ENCODE peak calls at places on chromosomes 6 and 20, in eight cellular contexts. Y is endodermal cell, D is gastrocnemius medialis, C is cardiac muscle cell, B is A549, O is body of pancreas, M is HepG2, K is neuronal stem cell. Z is an unnamed sample. For H3K9me3, the result is how much of the 10 kb centered on the place peaks cover.

GRCh38 chr20:21225215-21225947 is 77.8 kb upstream of the XRN2 start:
- DNase-seq in Y (no peak), D (no peak), C (no peak), B (no peak), O (no peak), M (no peak), K (no peak), Z (no peak)

GRCh38 chr6:16337280-16337975 is 99.0 kb downstream of the GMPR start:
- DNase-seq in Y (peak), D (peak), C (no peak), B (no peak), O (peak), M (no peak), K (no peak), Z (peak)

GRCh38 chr6:28643017-28643740 is 117.5 kb downstream of the GPX5 start:
- DNase-seq in Y (peak), D (no peak), C (no peak), B (no peak), O (no peak), M (peak), K (no peak), Z (peak)

GRCh38 chr6:143595256-143596036 is 82.3 kb upstream of the PHACTR2 start:
- DNase-seq in Y (no peak), D (no peak), C (no peak), B (no peak), O (no peak), M (no peak), K (no peak), Z (no peak)

GRCh38 chr20:50845566-50846211 is 50.8 kb downstream of the BCAS4 start:
- DNase-seq in Y (no peak), D (no peak), C (no peak), B (no peak), O (peak), M (no peak), K (no peak), Z (no peak)

GRCh38 chr20:52425253-52425652 is 233.7 kb upstream of the ZFP64 start:
- DNase-seq in Y (no peak), D (no peak), C (no peak), B (no peak), O (no peak), M (no peak), K (no peak), Z (peak)

GRCh38 chr20:47262365-47263013 is 94.0 kb downstream of the ZMYND8 start:
- DNase-seq in Y (no peak), D (peak), C (no peak), B (no peak), O (no peak), M (no peak), K (no peak), Z (no peak)

GRCh38 chr6:115362234-115362633 is 698.5 kb downstream of the FRK start:
- DNase-seq in Y (no peak), D (no peak), C (no peak), B (no peak), O (no peak), M (no peak), K (no peak), Z (no peak)

GRCh38 chr6:34791164-34791841 is 580 bp upstream of the BLTP3A start:
- DNase-seq in Y (peak), D (peak), C (peak), B (peak), O (peak), M (peak), K (peak), Z (peak)

GRCh38 chr6:108164815-108165706 is 761 bp upstream of the NR2E1 start:
- DNase-seq in Y (peak), D (no peak), C (no peak), B (no peak), O (no peak), M (no peak), K (peak), Z (no peak)

GRCh38 chr6:125586074-125586473 is 163.4 kb upstream of the HEY2 start:
- DNase-seq in Y (no peak), D (no peak), C (no peak), B (no peak), O (no peak), M (no peak), K (no peak), Z (no peak)

GRCh38 chr20:38202982-38203293 is 37.9 kb upstream of the TGM2 start:
- DNase-seq in Y (peak), D (no peak), C (no peak), B (no peak), O (no peak), M (no peak), K (no peak), Z (no peak)

GRCh38 chr20:19120569-19120968 is 91.9 kb upstream of the SLC24A3 start:
- DNase-seq in Y (no peak), D (no peak), C (no peak), B (no peak), O (no peak), M (no peak), K (no peak), Z (no peak)

GRCh38 chr20:1465470-1466210 is 1.0 kb downstream of the NSFL1C start:
- DNase-seq in Y (peak), D (no peak), C (no peak), B (no peak), O (no peak), M (no peak), K (no peak), Z (no peak)

GRCh38 chr20:34578521-34579147 is 20.1 kb downstream of the MAP1LC3A start:
- DNase-seq in Y (no peak), D (peak), C (peak), B (no peak), O (no peak), M (no peak), K (no peak), Z (no peak)

GRCh38 chr6:52390361-52390727 is 28.4 kb downstream of the PAQR8 start:
- DNase-seq in Y (no peak), D (no peak), C (no peak), B (no peak), O (no peak), M (peak), K (no peak), Z (peak)

GRCh38 chr6:119171864-119172588 is 93.6 kb upstream of the FAM184A start:
- DNase-seq in Y (no peak), D (no peak), C (no peak), B (no peak), O (no peak), M (no peak), K (no peak), Z (no peak)

GRCh38 chr20:48826883-48827771 is 672 bp downstream of the PREX1 start:
- DNase-seq in Y (peak), D (no peak), C (peak), B (no peak), O (no peak), M (no peak), K (peak), Z (no peak)

GRCh38 chr20:48827880-48828733 is at the start of gene PREX1:
- DNase-seq in Y (peak), D (peak), C (peak), B (peak), O (peak), M (no peak), K (peak), Z (peak)

GRCh38 chr20:48829940-48830339 is 2.1 kb upstream of the PREX1 start:
- DNase-seq in Y (no peak), D (no peak), C (no peak), B (no peak), O (no peak), M (no peak), K (no peak), Z (no peak)

GRCh38 chr20:48830826-48831318 is 3.1 kb upstream of the PREX1 start:
- DNase-seq in Y (no peak), D (no peak), C (no peak), B (no peak), O (no peak), M (no peak), K (no peak), Z (no peak)

GRCh38 chr20:48828734-48829460 is 1.1 kb upstream of the PREX1 start:
- DNase-seq in Y (peak), D (no peak), C (no peak), B (peak), O (no peak), M (no peak), K (no peak), Z (no peak)
- H3K4me3 ChIP-seq in Y (peak), D (peak), C (peak), B (peak), O (no peak), M (no peak), K (no peak), Z (peak)

DNA sequence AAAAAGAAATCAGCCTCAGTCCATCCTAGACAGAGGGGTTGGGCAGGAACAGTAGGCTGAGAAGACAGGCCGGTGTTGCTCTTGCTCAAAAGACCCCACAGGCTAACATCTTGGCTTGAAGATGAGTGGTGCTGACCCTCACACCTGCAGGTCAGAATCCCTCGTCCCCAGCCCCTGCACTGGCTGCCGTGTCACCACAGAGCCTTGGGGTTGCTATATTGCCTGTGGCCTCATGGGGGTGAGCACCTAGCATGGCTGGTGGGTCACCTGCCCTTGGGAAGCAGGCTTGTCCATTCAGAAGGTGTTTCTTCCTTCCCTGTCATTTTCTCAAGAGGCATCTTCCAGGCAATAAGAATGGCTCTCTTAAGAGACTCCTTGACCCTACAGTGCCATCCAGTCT is 7.7 kb downstream of the SLC22A16 start:
- DNase-seq in Y (peak), D (no peak), C (no peak), B (no peak), O (no peak), M (no peak), K (no peak), Z (no peak)
- H3K9me3 ChIP-seq in Y (under half), D (under half), C (under half), B (under half), O (under half), M (under half), K (under half), Z (under half)

GRCh38 chr6:150004101-150004782 is 21.1 kb downstream of the RAET1L start:
- DNase-seq in Y (no peak), D (no peak), C (no peak), B (no peak), O (no peak), M (no peak), K (no peak), Z (no peak)
- H3K27ac ChIP-seq in Y (no peak), D (no peak), C (no peak), B (peak), O (no peak), M (no peak), K (no peak), Z (no peak)

DNA sequence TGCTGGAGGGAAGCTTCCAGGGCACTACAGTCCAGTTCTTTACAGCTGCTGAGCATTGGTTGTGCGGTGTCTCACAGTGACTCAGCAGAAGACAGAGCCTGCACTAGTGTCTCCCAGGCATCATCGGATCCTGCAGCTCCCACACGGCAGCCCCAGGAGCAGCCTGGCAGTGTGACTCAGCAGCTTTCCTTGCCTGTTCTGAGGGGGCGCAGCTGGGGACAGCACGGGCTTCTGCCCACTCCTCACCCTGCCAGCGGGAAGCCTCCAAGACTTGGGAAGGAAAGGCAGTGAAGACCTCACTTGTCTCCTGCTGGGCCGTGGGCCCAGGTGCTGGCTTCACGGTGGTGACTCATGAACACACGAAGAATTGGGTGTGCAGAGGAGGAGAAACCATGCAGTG is 165.4 kb downstream of the SYNDIG1 start:
- DNase-seq in Y (peak), D (no peak), C (peak), B (peak), O (no peak), M (peak), K (no peak), Z (peak)
- H3K4me3 ChIP-seq in Y (no peak), D (no peak), C (no peak), B (no peak), O (no peak), M (no peak), K (no peak), Z (no peak)

DNA sequence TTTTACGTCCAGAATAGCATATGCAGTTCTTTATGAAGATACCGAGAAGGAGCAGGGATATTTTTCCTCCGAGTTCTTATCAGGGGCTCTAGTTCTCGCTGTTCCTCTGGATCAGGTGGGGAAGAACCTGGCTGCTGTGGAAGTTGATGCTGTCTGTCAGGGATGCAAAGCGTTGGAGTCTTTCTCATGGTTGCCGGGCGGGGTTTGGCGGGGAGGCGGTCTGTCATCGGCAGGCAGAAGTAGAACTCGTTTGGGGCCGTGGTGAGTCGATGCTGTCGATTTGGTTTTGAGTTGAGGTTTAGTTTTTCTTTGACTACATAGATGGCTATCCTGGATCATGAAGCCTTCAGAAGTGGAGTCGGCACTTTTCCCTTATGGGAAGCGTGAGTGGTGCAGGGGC is 691.2 kb downstream of the QKI start:
- DNase-seq in Y (no peak), D (no peak), C (no peak), B (no peak), O (no peak), M (no peak), K (no peak), Z (no peak)
- H3K9me3 ChIP-seq in Y (under half), D (under half), C (under half), B (under half), O (under half), M (under half), K (under half), Z (under half)

DNA sequence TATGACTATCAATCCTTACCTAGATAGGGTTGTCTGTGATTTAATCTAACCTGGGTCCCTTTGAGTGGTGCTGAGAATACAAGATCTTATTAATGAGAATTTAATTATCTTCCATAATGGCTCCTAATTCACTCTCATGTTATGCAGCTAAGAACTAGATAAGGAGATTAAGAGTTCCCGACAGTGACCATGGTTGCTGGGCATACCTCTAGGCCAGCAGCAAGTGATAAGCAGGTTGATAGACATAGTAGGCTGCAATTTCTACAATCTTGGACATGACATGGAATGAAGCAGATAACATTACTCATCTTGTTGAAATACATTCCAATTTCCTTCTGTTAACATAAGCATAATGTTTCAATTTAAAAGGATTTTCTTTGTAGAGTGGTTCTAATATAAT is 27.1 kb downstream of the SPACA1 start:
- DNase-seq in Y (no peak), D (no peak), C (no peak), B (no peak), O (no peak), M (no peak), K (no peak), Z (no peak)
- H3K27ac ChIP-seq in Y (no peak), D (no peak), C (no peak), B (no peak), O (no peak), M (no peak), K (no peak), Z (no peak)

DNA sequence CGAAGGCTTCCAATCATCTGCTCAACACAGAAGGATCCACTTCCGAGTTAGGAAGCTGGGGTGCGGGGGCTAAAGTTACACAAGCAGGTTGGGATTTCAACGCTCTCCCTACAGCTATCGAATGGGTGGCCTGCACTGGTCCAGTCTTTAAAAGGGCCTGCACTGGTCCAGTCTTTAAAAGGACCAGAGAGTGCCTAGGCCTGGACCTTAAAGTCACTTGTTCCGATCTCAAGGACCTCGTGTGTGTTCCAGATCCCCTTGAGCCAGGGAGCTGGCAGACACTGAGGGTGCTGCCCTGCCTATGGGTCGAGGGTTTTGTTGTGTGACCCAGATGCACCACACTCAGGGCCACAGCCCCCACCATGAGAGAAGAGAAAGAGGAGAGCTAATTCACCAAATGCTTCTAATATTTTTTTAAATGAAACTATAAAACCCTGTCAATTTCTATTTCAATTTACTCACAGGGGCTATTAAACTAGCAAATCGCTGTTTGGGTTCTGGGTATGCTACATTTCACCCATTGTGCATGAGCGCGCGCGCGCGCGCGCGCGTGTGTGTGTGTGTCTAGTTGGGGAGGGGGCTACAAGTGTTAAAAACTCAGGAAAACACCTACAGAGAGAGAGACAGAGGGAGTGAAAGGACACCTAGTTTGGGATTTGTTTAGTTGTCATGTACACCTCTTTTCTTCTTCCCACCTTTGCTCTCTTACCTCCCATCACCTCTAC is 7.5 kb downstream of the TFAP2B start:
- DNase-seq in Y (no peak), D (no peak), C (no peak), B (no peak), O (no peak), M (no peak), K (no peak), Z (no peak)
- H3K4me3 ChIP-seq in Y (no peak), D (no peak), C (no peak), B (no peak), O (no peak), M (no peak), K (no peak), Z (no peak)

GRCh38 chr6:376823-377571 is 14.6 kb upstream of the IRF4 start:
- DNase-seq in Y (no peak), D (peak), C (no peak), B (no peak), O (no peak), M (no peak), K (no peak), Z (no peak)
- H3K9me3 ChIP-seq in Y (under half), D (under half), C (under half), B (under half), O (under half), M (under half), K (under half), Z (under half)

DNA sequence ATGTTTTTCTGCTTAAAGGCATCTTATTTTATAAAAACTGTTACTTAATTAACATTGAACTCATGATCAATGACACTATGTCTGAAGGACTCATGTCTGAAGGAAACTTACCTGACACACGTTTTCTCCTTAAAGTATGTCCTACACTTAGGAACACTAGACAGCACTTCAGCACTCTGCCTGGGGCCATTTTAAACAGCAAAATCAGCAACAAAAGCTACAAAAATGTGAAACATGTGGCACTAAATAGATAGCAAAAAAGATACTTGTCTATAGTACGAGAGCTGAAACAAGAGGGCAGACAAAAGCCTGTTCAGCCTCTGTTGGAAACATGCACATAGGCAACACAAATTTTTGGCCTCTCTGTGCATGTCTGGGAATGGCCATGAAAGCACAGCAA is 93.5 kb upstream of the TMEM30A start:
- DNase-seq in Y (no peak), D (no peak), C (no peak), B (no peak), O (no peak), M (no peak), K (no peak), Z (no peak)
- H3K27ac ChIP-seq in Y (no peak), D (peak), C (peak), B (peak), O (no peak), M (no peak), K (peak), Z (no peak)

Z was measured in hepatocyte.